ENCODE peak calls at places on chromosomes 16 and 17, in six cellular contexts. One of them, this sample, is unnamed.

GRCh38 chr16:58471209-58471975 is 28.6 kb upstream of the NDRG4 start:
- DNase-seq in NCI-H748 treated with DMSO at 0.1 percent for 48 hours: no peak
- DNase-seq in nephron progenitor cell: no peak
- DNase-seq in caudate nucleus: no peak
- DNase-seq in OCI-M1: no peak
- DNase-seq in stimulated activated CD8-positive, alpha-beta memory T cell treated with anti-CD3 and anti-CD28 coated beads, Interleukin-15, amount 100 ng/mL, for 24 hours: no peak
- DNase-seq in this sample: no peak

GRCh38 chr17:12530126-12530525 is 135.6 kb upstream of the MYOCD start:
- DNase-seq in NCI-H748 treated with DMSO at 0.1 percent for 48 hours: no peak
- DNase-seq in nephron progenitor cell: no peak
- DNase-seq in caudate nucleus: no peak
- DNase-seq in OCI-M1: no peak
- DNase-seq in stimulated activated CD8-positive, alpha-beta memory T cell treated with anti-CD3 and anti-CD28 coated beads, Interleukin-15, amount 100 ng/mL, for 24 hours: no peak
- DNase-seq in this sample: no peak

GRCh38 chr17:44767493-44767892 is 8.7 kb downstream of the ADAM11 start:
- DNase-seq in NCI-H748 treated with DMSO at 0.1 percent for 48 hours: no peak
- DNase-seq in nephron progenitor cell: no peak
- DNase-seq in caudate nucleus: no peak
- DNase-seq in OCI-M1: peak
- DNase-seq in stimulated activated CD8-positive, alpha-beta memory T cell treated with anti-CD3 and anti-CD28 coated beads, Interleukin-15, amount 100 ng/mL, for 24 hours: no peak
- DNase-seq in this sample: no peak

GRCh38 chr16:10777356-10777755 is 33.7 kb downstream of the NUBP1 start:
- DNase-seq in NCI-H748 treated with DMSO at 0.1 percent for 48 hours: no peak
- DNase-seq in nephron progenitor cell: no peak
- DNase-seq in caudate nucleus: no peak
- DNase-seq in OCI-M1: no peak
- DNase-seq in stimulated activated CD8-positive, alpha-beta memory T cell treated with anti-CD3 and anti-CD28 coated beads, Interleukin-15, amount 100 ng/mL, for 24 hours: no peak
- DNase-seq in this sample: no peak

GRCh38 chr16:5607169-5607568 is 509.6 kb upstream of the EEF2KMT start:
- DNase-seq in NCI-H748 treated with DMSO at 0.1 percent for 48 hours: no peak
- DNase-seq in nephron progenitor cell: no peak
- DNase-seq in caudate nucleus: no peak
- DNase-seq in OCI-M1: peak
- DNase-seq in stimulated activated CD8-positive, alpha-beta memory T cell treated with anti-CD3 and anti-CD28 coated beads, Interleukin-15, amount 100 ng/mL, for 24 hours: no peak
- DNase-seq in this sample: no peak

GRCh38 chr17:40485851-40486512 is 15.4 kb downstream of the TNS4 start:
- DNase-seq in NCI-H748 treated with DMSO at 0.1 percent for 48 hours: no peak
- DNase-seq in nephron progenitor cell: no peak
- DNase-seq in caudate nucleus: no peak
- DNase-seq in OCI-M1: peak
- DNase-seq in stimulated activated CD8-positive, alpha-beta memory T cell treated with anti-CD3 and anti-CD28 coated beads, Interleukin-15, amount 100 ng/mL, for 24 hours: no peak
- DNase-seq in this sample: no peak

GRCh38 chr16:88010971-88011483 is 59.8 kb downstream of the BANP start:
- DNase-seq in NCI-H748 treated with DMSO at 0.1 percent for 48 hours: no peak
- DNase-seq in nephron progenitor cell: no peak
- DNase-seq in caudate nucleus: no peak
- DNase-seq in OCI-M1: no peak
- DNase-seq in stimulated activated CD8-positive, alpha-beta memory T cell treated with anti-CD3 and anti-CD28 coated beads, Interleukin-15, amount 100 ng/mL, for 24 hours: no peak
- DNase-seq in this sample: no peak

GRCh38 chr17:75416006-75416405 is 10.5 kb upstream of the GRB2 start:
- DNase-seq in NCI-H748 treated with DMSO at 0.1 percent for 48 hours: no peak
- DNase-seq in nephron progenitor cell: no peak
- DNase-seq in caudate nucleus: no peak
- DNase-seq in OCI-M1: no peak
- DNase-seq in stimulated activated CD8-positive, alpha-beta memory T cell treated with anti-CD3 and anti-CD28 coated beads, Interleukin-15, amount 100 ng/mL, for 24 hours: no peak
- DNase-seq in this sample: no peak

GRCh38 chr17:8629371-8630226 is 926 bp downstream of the MYH10 start:
- DNase-seq in NCI-H748 treated with DMSO at 0.1 percent for 48 hours: peak
- DNase-seq in nephron progenitor cell: peak
- DNase-seq in caudate nucleus: peak
- DNase-seq in OCI-M1: peak
- DNase-seq in stimulated activated CD8-positive, alpha-beta memory T cell treated with anti-CD3 and anti-CD28 coated beads, Interleukin-15, amount 100 ng/mL, for 24 hours: no peak
- DNase-seq in this sample: peak

GRCh38 chr17:51590071-51590470 is 329.7 kb downstream of the UTP18 start:
- DNase-seq in NCI-H748 treated with DMSO at 0.1 percent for 48 hours: no peak
- DNase-seq in nephron progenitor cell: no peak
- DNase-seq in caudate nucleus: no peak
- DNase-seq in OCI-M1: no peak
- DNase-seq in stimulated activated CD8-positive, alpha-beta memory T cell treated with anti-CD3 and anti-CD28 coated beads, Interleukin-15, amount 100 ng/mL, for 24 hours: no peak
- DNase-seq in this sample: no peak

GRCh38 chr17:2262146-2262587 is 41.4 kb downstream of the SMG6 start:
- DNase-seq in NCI-H748 treated with DMSO at 0.1 percent for 48 hours: no peak
- DNase-seq in nephron progenitor cell: no peak
- DNase-seq in caudate nucleus: no peak
- DNase-seq in OCI-M1: no peak
- DNase-seq in stimulated activated CD8-positive, alpha-beta memory T cell treated with anti-CD3 and anti-CD28 coated beads, Interleukin-15, amount 100 ng/mL, for 24 hours: no peak
- DNase-seq in this sample: no peak

GRCh38 chr17:17231621-17232302 is 5.2 kb downstream of the FLCN start:
- DNase-seq in NCI-H748 treated with DMSO at 0.1 percent for 48 hours: no peak
- DNase-seq in nephron progenitor cell: no peak
- DNase-seq in caudate nucleus: no peak
- DNase-seq in OCI-M1: no peak
- DNase-seq in stimulated activated CD8-positive, alpha-beta memory T cell treated with anti-CD3 and anti-CD28 coated beads, Interleukin-15, amount 100 ng/mL, for 24 hours: no peak
- DNase-seq in this sample: no peak

GRCh38 chr17:78957076-78957475 is 22.6 kb downstream of the LGALS3BP start:
- DNase-seq in NCI-H748 treated with DMSO at 0.1 percent for 48 hours: no peak
- DNase-seq in nephron progenitor cell: no peak
- DNase-seq in caudate nucleus: no peak
- DNase-seq in OCI-M1: no peak
- DNase-seq in stimulated activated CD8-positive, alpha-beta memory T cell treated with anti-CD3 and anti-CD28 coated beads, Interleukin-15, amount 100 ng/mL, for 24 hours: no peak
- DNase-seq in this sample: no peak